ENCODE peak calls at places on chromosome 20, in nine cellular contexts. O, G, W, P, A, U, D, I and N are unnamed samples.

GRCh38 chr20:16574656-16575355 is 1.6 kb upstream of the KIF16B start:
- DNase-seq in O (peak; percentile 85), G (peak; percentile 94), W (peak; percentile 92), P (peak; percentile 94), A (peak; percentile 87), U (peak; percentile 95), D (peak; percentile 53), I (peak; percentile 81), N (peak; percentile 73)

GRCh38 chr20:54048489-54048888 is 21.9 kb downstream of the BCAS1 start:
- DNase-seq in O (no peak), G (no peak), W (no peak), P (no peak), A (no peak), U (no peak), D (no peak), I (no peak), N (no peak)

GRCh38 chr20:376750-377149 is 3.8 kb upstream of the TRIB3 start:
- DNase-seq in O (no peak), G (no peak), W (no peak), P (no peak), A (no peak), U (no peak), D (no peak), I (no peak), N (no peak)

GRCh38 chr20:9590189-9590588 is 75.8 kb downstream of the LAMP5 start:
- DNase-seq in O (no peak), G (no peak), W (no peak), P (no peak), A (no peak), U (no peak), D (no peak), I (no peak), N (no peak)

GRCh38 chr20:584375-585301 is 25.5 kb downstream of the TCF15 start:
- DNase-seq in O (no peak), G (no peak), W (no peak), P (no peak), A (no peak), U (peak; percentile 19), D (no peak), I (no peak), N (peak; percentile 6)

GRCh38 chr20:22532598-22532997 is 51.8 kb downstream of the FOXA2 start:
- DNase-seq in O (no peak), G (no peak), W (no peak), P (no peak), A (no peak), U (no peak), D (no peak), I (no peak), N (no peak)

GRCh38 chr20:51767867-51768758 is at the start of gene ATP9A:
- DNase-seq in O (no peak), G (peak; percentile 45), W (peak; percentile 43), P (peak; percentile 40), A (no peak), U (peak; percentile 69), D (no peak), I (peak; percentile 62), N (peak; percentile 65)

GRCh38 chr20:18986895-18987580 is 173.5 kb downstream of the SCP2D1 start:
- DNase-seq in O (no peak), G (no peak), W (no peak), P (no peak), A (no peak), U (peak; percentile 81), D (no peak), I (no peak), N (no peak)

GRCh38 chr20:41616228-41616627 is 1.9 kb downstream of the CHD6 start:
- DNase-seq in O (no peak), G (no peak), W (no peak), P (no peak), A (no peak), U (no peak), D (no peak), I (no peak), N (no peak)

GRCh38 chr20:41617059-41617921 is 887 bp downstream of the CHD6 start:
- DNase-seq in O (peak; percentile 59), G (peak; percentile 54), W (peak; percentile 43), P (peak; percentile 35), A (no peak), U (peak; percentile 66), D (no peak), I (peak; percentile 65), N (peak; percentile 51)

GRCh38 chr20:41613321-41613720 is 4.9 kb downstream of the CHD6 start:
- DNase-seq in O (no peak), G (no peak), W (no peak), P (no peak), A (no peak), U (no peak), D (no peak), I (no peak), N (no peak)

GRCh38 chr20:41615671-41616070 is 2.5 kb downstream of the CHD6 start:
- DNase-seq in O (no peak), G (no peak), W (no peak), P (no peak), A (no peak), U (no peak), D (no peak), I (no peak), N (no peak)

DNA sequence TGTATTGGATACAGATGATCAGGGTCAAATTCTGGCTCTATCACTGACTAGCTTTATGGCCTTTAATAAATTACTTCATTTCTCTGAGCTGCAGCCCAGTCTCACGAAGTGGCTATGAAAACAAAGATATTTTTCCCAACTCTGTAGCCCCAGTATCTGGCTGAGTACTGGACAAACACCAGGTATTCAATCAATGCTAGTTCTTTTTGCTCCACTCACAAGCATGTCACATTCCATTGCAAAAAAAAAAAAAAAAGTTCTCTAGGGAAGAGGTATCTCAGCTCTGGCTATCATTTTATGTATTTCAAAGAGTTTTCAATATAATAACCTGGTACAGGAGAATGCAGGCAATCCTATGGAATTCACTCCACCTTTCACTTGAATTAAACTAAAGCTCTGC is 3.1 kb downstream of the CHD6 start:
- DNase-seq in O (no peak), G (no peak), W (no peak), P (no peak), A (no peak), U (no peak), D (no peak), I (no peak), N (no peak)
- H3K4me1 ChIP-seq in O (peaks cover 56% of the 10 kb centered on the region), G (peaks cover 70% of the 10 kb centered on the region), W (peaks cover 31% of the 10 kb centered on the region), P (peaks cover 42% of the 10 kb centered on the region), A (no peaks in the 10 kb centered on the region), U (no peaks in the 10 kb centered on the region), D (peaks cover 59% of the 10 kb centered on the region), I (peaks cover 6% of the 10 kb centered on the region), N (peaks cover 11% of the 10 kb centered on the region)

GRCh38 chr20:38031957-38032356 is 1.3 kb downstream of the TTI1 start:
- DNase-seq in O (no peak), G (no peak), W (no peak), P (no peak), A (no peak), U (no peak), D (no peak), I (no peak), N (no peak)

GRCh38 chr20:38033330-38034107 is at the start of the genes RPRD1B and TTI1:
- DNase-seq in O (peak; percentile 97), G (peak; percentile 90), W (peak; percentile 90), P (peak; percentile 94), A (peak; percentile 90), U (peak; percentile 94), D (peak; percentile 64), I (peak; percentile 93), N (peak; percentile 95)

GRCh38 chr20:38034108-38034649 is 633 bp downstream of the RPRD1B start:
- DNase-seq in O (no peak), G (no peak), W (no peak), P (no peak), A (no peak), U (no peak), D (no peak), I (no peak), N (no peak)

GRCh38 chr20:38034961-38035360 is 1.4 kb downstream of the RPRD1B start:
- DNase-seq in O (no peak), G (no peak), W (no peak), P (no peak), A (no peak), U (no peak), D (no peak), I (no peak), N (no peak)

GRCh38 chr20:38032585-38033329 is 499 bp downstream of the TTI1 start:
- DNase-seq in O (no peak), G (no peak), W (no peak), P (no peak), A (no peak), U (no peak), D (no peak), I (no peak), N (no peak)
- H3K4me1 ChIP-seq in O (peaks cover 14% of the 10 kb centered on the region), G (peaks cover 52% of the 10 kb centered on the region), W (peaks cover 55% of the 10 kb centered on the region), P (peaks cover 50% of the 10 kb centered on the region), A (no peaks in the 10 kb centered on the region), U (no peaks in the 10 kb centered on the region), D (peaks cover 43% of the 10 kb centered on the region), I (peaks cover 16% of the 10 kb centered on the region), N (peaks cover 25% of the 10 kb centered on the region)

GRCh38 chr20:63325554-63326313 is 32.7 kb downstream of the COL20A1 start:
- DNase-seq in O (no peak), G (peak; percentile 7), W (peak; percentile 10), P (no peak), A (no peak), U (peak; percentile 41), D (no peak), I (no peak), N (no peak)

GRCh38 chr20:63325021-63325471 is 32.1 kb downstream of the COL20A1 start:
- DNase-seq in O (no peak), G (peak; percentile 6), W (peak; percentile 5), P (no peak), A (no peak), U (peak; percentile 48), D (no peak), I (no peak), N (no peak)

GRCh38 chr20:63327229-63327745 is 33.9 kb downstream of the CHRNA4 start:
- DNase-seq in O (no peak), G (no peak), W (peak; percentile 6), P (no peak), A (no peak), U (no peak), D (no peak), I (no peak), N (no peak)

GRCh38 chr20:63328026-63328700 is 33.0 kb downstream of the CHRNA4 start:
- DNase-seq in O (no peak), G (peak; percentile 6), W (peak; percentile 7), P (no peak), A (no peak), U (no peak), D (no peak), I (no peak), N (no peak)

DNA sequence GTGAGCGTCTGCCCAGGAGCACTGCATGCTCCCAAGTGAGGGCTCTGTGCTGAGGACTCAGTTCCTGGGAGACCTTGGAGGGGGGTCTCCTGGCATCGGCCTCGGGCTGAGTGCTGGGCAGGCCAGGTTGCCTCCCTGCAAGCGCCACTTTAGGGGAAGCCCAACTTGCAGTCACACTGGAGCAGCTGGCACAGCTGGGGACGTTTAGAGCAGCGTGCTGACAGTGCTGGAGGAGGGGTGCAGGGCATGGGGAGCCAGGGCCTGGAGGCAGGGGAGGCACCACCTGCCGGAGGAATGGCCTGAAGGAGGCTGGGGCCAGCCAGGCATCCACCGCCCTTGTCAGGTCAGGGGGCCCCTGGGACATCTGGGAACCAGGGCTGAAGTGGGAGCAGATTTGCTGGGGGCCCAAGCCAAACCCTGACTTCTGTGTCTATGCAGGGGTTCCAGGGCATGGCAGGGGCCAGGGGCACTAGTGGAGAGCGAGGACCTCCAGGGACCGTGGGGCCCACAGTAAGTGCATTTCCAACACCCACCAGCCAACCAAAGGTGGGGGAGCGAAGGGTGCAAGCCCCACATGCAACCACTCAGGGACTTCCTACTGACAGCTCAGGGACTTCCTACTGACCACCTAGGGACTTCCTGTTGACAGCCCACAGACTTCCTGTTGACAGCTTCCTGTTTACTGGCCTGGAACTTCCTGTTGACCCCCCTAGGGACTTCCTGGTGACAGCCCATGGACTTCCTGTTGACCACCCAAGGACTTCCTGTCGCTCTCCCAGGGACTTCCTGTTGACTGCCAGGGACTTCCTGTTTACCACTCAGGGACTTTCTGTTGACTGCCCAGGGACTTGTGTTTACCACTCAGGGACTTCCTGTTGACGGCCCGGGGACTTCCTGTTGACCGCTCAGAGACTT is 33.6 kb downstream of the COL20A1 start:
- DNase-seq in O (peak; percentile 71), G (no peak), W (peak; percentile 8), P (no peak), A (no peak), U (no peak), D (no peak), I (no peak), N (no peak)
- H3K4me1 ChIP-seq in O (no peaks in the 10 kb centered on the region), G (no peaks in the 10 kb centered on the region), W (no peaks in the 10 kb centered on the region), P (no peaks in the 10 kb centered on the region), A (no peaks in the 10 kb centered on the region), U (no peaks in the 10 kb centered on the region), D (no peaks in the 10 kb centered on the region), I (no peaks in the 10 kb centered on the region), N (no peaks in the 10 kb centered on the region)

DNA sequence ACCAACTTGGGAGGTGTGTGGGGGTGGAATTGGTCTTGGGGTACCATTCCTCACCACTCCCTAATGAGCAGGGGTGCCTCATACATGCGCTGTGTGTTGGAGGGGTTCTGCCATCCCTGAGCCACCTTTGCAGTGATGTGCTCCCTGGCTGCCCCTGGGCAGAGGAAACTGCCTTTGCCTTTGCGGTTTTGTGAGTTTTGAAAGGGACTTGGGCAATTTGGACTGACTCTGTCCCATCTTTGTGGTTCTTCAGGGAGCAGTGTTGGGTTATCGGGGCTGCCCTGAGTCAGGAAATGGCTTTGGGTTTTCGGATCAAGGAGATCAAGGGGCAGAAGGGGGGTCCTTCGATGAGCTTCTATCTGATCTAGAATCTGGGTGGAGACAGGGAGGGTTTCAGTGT is 3.9 kb upstream of the PHACTR3 start:
- DNase-seq in O (no peak), G (no peak), W (no peak), P (no peak), A (no peak), U (no peak), D (no peak), I (no peak), N (no peak)
- H3K4me1 ChIP-seq in O (no peaks in the 10 kb centered on the region), G (peaks cover 15% of the 10 kb centered on the region), W (no peaks in the 10 kb centered on the region), P (peaks cover 11% of the 10 kb centered on the region), A (no peaks in the 10 kb centered on the region), U (no peaks in the 10 kb centered on the region), D (peaks cover 5% of the 10 kb centered on the region), I (peaks cover 5% of the 10 kb centered on the region), N (peaks cover 9% of the 10 kb centered on the region)